ENCODE peak calls at places on chromosomes 3 and 15, in nine cellular contexts. One of them, this sample, is unnamed.

GRCh38 chr3:50333744-50334328 is 5.8 kb upstream of the TUSC2 start:
- DNase-seq in stimulated activated CD4-positive, alpha-beta T cell treated with anti-CD3 and anti-CD28 coated beads, TNF-alpha, amount 100 ng/mL, for 4 hours: no peak
- DNase-seq in mammary epithelial cell: no peak
- DNase-seq in NCI-H774: no peak
- DNase-seq in stimulated activated CD8-positive, alpha-beta memory T cell treated with anti-CD3 and anti-CD28 coated beads, Interleukin-4, amount 100 ng/mL, for 1 hour: no peak
- DNase-seq in ELF-1: no peak
- DNase-seq in ascending aorta: peak
- DNase-seq in heart left ventricle: peak
- DNase-seq in fibroblast of lung: peak
- DNase-seq in this sample: no peak

GRCh38 chr3:192207239-192207638 is 520.1 kb downstream of the FGF12 start:
- DNase-seq in stimulated activated CD4-positive, alpha-beta T cell treated with anti-CD3 and anti-CD28 coated beads, TNF-alpha, amount 100 ng/mL, for 4 hours: no peak
- DNase-seq in mammary epithelial cell: no peak
- DNase-seq in NCI-H774: no peak
- DNase-seq in stimulated activated CD8-positive, alpha-beta memory T cell treated with anti-CD3 and anti-CD28 coated beads, Interleukin-4, amount 100 ng/mL, for 1 hour: no peak
- DNase-seq in ELF-1: no peak
- DNase-seq in ascending aorta: no peak
- DNase-seq in heart left ventricle: no peak
- DNase-seq in fibroblast of lung: no peak
- DNase-seq in this sample: no peak

GRCh38 chr15:63983071-63983711 is 63.1 kb downstream of the DAPK2 start:
- DNase-seq in stimulated activated CD4-positive, alpha-beta T cell treated with anti-CD3 and anti-CD28 coated beads, TNF-alpha, amount 100 ng/mL, for 4 hours: no peak
- DNase-seq in mammary epithelial cell: no peak
- DNase-seq in NCI-H774: no peak
- DNase-seq in stimulated activated CD8-positive, alpha-beta memory T cell treated with anti-CD3 and anti-CD28 coated beads, Interleukin-4, amount 100 ng/mL, for 1 hour: no peak
- DNase-seq in ELF-1: no peak
- DNase-seq in ascending aorta: peak
- DNase-seq in heart left ventricle: no peak
- DNase-seq in fibroblast of lung: no peak
- DNase-seq in this sample: no peak

GRCh38 chr15:93111451-93111850 is 22.4 kb upstream of the RGMA start:
- DNase-seq in stimulated activated CD4-positive, alpha-beta T cell treated with anti-CD3 and anti-CD28 coated beads, TNF-alpha, amount 100 ng/mL, for 4 hours: no peak
- DNase-seq in mammary epithelial cell: no peak
- DNase-seq in NCI-H774: no peak
- DNase-seq in stimulated activated CD8-positive, alpha-beta memory T cell treated with anti-CD3 and anti-CD28 coated beads, Interleukin-4, amount 100 ng/mL, for 1 hour: no peak
- DNase-seq in ELF-1: no peak
- DNase-seq in ascending aorta: no peak
- DNase-seq in heart left ventricle: no peak
- DNase-seq in fibroblast of lung: no peak
- DNase-seq in this sample: no peak

GRCh38 chr15:94135748-94136147 is 95.6 kb upstream of the MCTP2 start:
- DNase-seq in stimulated activated CD4-positive, alpha-beta T cell treated with anti-CD3 and anti-CD28 coated beads, TNF-alpha, amount 100 ng/mL, for 4 hours: no peak
- DNase-seq in mammary epithelial cell: no peak
- DNase-seq in NCI-H774: no peak
- DNase-seq in stimulated activated CD8-positive, alpha-beta memory T cell treated with anti-CD3 and anti-CD28 coated beads, Interleukin-4, amount 100 ng/mL, for 1 hour: no peak
- DNase-seq in ELF-1: no peak
- DNase-seq in ascending aorta: no peak
- DNase-seq in heart left ventricle: no peak
- DNase-seq in fibroblast of lung: no peak
- DNase-seq in this sample: no peak

GRCh38 chr15:84810073-84810840 is 6.9 kb upstream of the ALPK3 start:
- DNase-seq in stimulated activated CD4-positive, alpha-beta T cell treated with anti-CD3 and anti-CD28 coated beads, TNF-alpha, amount 100 ng/mL, for 4 hours: no peak
- DNase-seq in mammary epithelial cell: no peak
- DNase-seq in NCI-H774: no peak
- DNase-seq in stimulated activated CD8-positive, alpha-beta memory T cell treated with anti-CD3 and anti-CD28 coated beads, Interleukin-4, amount 100 ng/mL, for 1 hour: no peak
- DNase-seq in ELF-1: no peak
- DNase-seq in ascending aorta: peak
- DNase-seq in heart left ventricle: no peak
- DNase-seq in fibroblast of lung: peak
- DNase-seq in this sample: no peak

GRCh38 chr3:139113231-139113749 is 68.6 kb upstream of the PRR23C start:
- DNase-seq in stimulated activated CD4-positive, alpha-beta T cell treated with anti-CD3 and anti-CD28 coated beads, TNF-alpha, amount 100 ng/mL, for 4 hours: no peak
- DNase-seq in mammary epithelial cell: no peak
- DNase-seq in NCI-H774: no peak
- DNase-seq in stimulated activated CD8-positive, alpha-beta memory T cell treated with anti-CD3 and anti-CD28 coated beads, Interleukin-4, amount 100 ng/mL, for 1 hour: no peak
- DNase-seq in ELF-1: no peak
- DNase-seq in ascending aorta: peak
- DNase-seq in heart left ventricle: no peak
- DNase-seq in fibroblast of lung: no peak
- DNase-seq in this sample: peak

GRCh38 chr15:52795464-52796227 is 5.5 kb upstream of the ONECUT1 start:
- DNase-seq in stimulated activated CD4-positive, alpha-beta T cell treated with anti-CD3 and anti-CD28 coated beads, TNF-alpha, amount 100 ng/mL, for 4 hours: no peak
- DNase-seq in mammary epithelial cell: no peak
- DNase-seq in NCI-H774: no peak
- DNase-seq in stimulated activated CD8-positive, alpha-beta memory T cell treated with anti-CD3 and anti-CD28 coated beads, Interleukin-4, amount 100 ng/mL, for 1 hour: no peak
- DNase-seq in ELF-1: no peak
- DNase-seq in ascending aorta: no peak
- DNase-seq in heart left ventricle: no peak
- DNase-seq in fibroblast of lung: no peak
- DNase-seq in this sample: no peak

GRCh38 chr3:23202921-23203650 is at the start of gene UBE2E2:
- DNase-seq in stimulated activated CD4-positive, alpha-beta T cell treated with anti-CD3 and anti-CD28 coated beads, TNF-alpha, amount 100 ng/mL, for 4 hours: peak
- DNase-seq in mammary epithelial cell: peak
- DNase-seq in NCI-H774: peak
- DNase-seq in stimulated activated CD8-positive, alpha-beta memory T cell treated with anti-CD3 and anti-CD28 coated beads, Interleukin-4, amount 100 ng/mL, for 1 hour: peak
- DNase-seq in ELF-1: peak
- DNase-seq in ascending aorta: peak
- DNase-seq in heart left ventricle: peak
- DNase-seq in fibroblast of lung: peak
- DNase-seq in this sample: peak

GRCh38 chr3:155912574-155913190 is 42.2 kb downstream of the GMPS start:
- DNase-seq in stimulated activated CD4-positive, alpha-beta T cell treated with anti-CD3 and anti-CD28 coated beads, TNF-alpha, amount 100 ng/mL, for 4 hours: no peak
- DNase-seq in mammary epithelial cell: no peak
- DNase-seq in NCI-H774: no peak
- DNase-seq in stimulated activated CD8-positive, alpha-beta memory T cell treated with anti-CD3 and anti-CD28 coated beads, Interleukin-4, amount 100 ng/mL, for 1 hour: no peak
- DNase-seq in ELF-1: no peak
- DNase-seq in ascending aorta: no peak
- DNase-seq in heart left ventricle: no peak
- DNase-seq in fibroblast of lung: no peak
- DNase-seq in this sample: no peak

GRCh38 chr15:81789403-81789802 is 256.4 kb downstream of the MEX3B start:
- DNase-seq in stimulated activated CD4-positive, alpha-beta T cell treated with anti-CD3 and anti-CD28 coated beads, TNF-alpha, amount 100 ng/mL, for 4 hours: no peak
- DNase-seq in mammary epithelial cell: no peak
- DNase-seq in NCI-H774: peak
- DNase-seq in stimulated activated CD8-positive, alpha-beta memory T cell treated with anti-CD3 and anti-CD28 coated beads, Interleukin-4, amount 100 ng/mL, for 1 hour: no peak
- DNase-seq in ELF-1: no peak
- DNase-seq in ascending aorta: no peak
- DNase-seq in heart left ventricle: no peak
- DNase-seq in fibroblast of lung: no peak
- DNase-seq in this sample: no peak

GRCh38 chr3:48473617-48473952 is 27.0 kb downstream of the ATRIP start:
- DNase-seq in stimulated activated CD4-positive, alpha-beta T cell treated with anti-CD3 and anti-CD28 coated beads, TNF-alpha, amount 100 ng/mL, for 4 hours: no peak
- DNase-seq in mammary epithelial cell: no peak
- DNase-seq in NCI-H774: peak
- DNase-seq in stimulated activated CD8-positive, alpha-beta memory T cell treated with anti-CD3 and anti-CD28 coated beads, Interleukin-4, amount 100 ng/mL, for 1 hour: no peak
- DNase-seq in ELF-1: no peak
- DNase-seq in ascending aorta: no peak
- DNase-seq in heart left ventricle: no peak
- DNase-seq in fibroblast of lung: no peak
- DNase-seq in this sample: no peak

GRCh38 chr3:12329063-12329462 is 40.2 kb downstream of the PPARG start:
- DNase-seq in stimulated activated CD4-positive, alpha-beta T cell treated with anti-CD3 and anti-CD28 coated beads, TNF-alpha, amount 100 ng/mL, for 4 hours: no peak
- DNase-seq in mammary epithelial cell: no peak
- DNase-seq in NCI-H774: no peak
- DNase-seq in stimulated activated CD8-positive, alpha-beta memory T cell treated with anti-CD3 and anti-CD28 coated beads, Interleukin-4, amount 100 ng/mL, for 1 hour: no peak
- DNase-seq in ELF-1: no peak
- DNase-seq in ascending aorta: no peak
- DNase-seq in heart left ventricle: no peak
- DNase-seq in fibroblast of lung: no peak
- DNase-seq in this sample: no peak

GRCh38 chr3:11221818-11222217 is 50.4 kb upstream of the ATG7 start:
- DNase-seq in stimulated activated CD4-positive, alpha-beta T cell treated with anti-CD3 and anti-CD28 coated beads, TNF-alpha, amount 100 ng/mL, for 4 hours: no peak
- DNase-seq in mammary epithelial cell: no peak
- DNase-seq in NCI-H774: no peak
- DNase-seq in stimulated activated CD8-positive, alpha-beta memory T cell treated with anti-CD3 and anti-CD28 coated beads, Interleukin-4, amount 100 ng/mL, for 1 hour: no peak
- DNase-seq in ELF-1: no peak
- DNase-seq in ascending aorta: no peak
- DNase-seq in heart left ventricle: no peak
- DNase-seq in fibroblast of lung: no peak
- DNase-seq in this sample: no peak

GRCh38 chr3:4898454-4899313 is 80.6 kb upstream of the BHLHE40 start:
- DNase-seq in stimulated activated CD4-positive, alpha-beta T cell treated with anti-CD3 and anti-CD28 coated beads, TNF-alpha, amount 100 ng/mL, for 4 hours: no peak
- DNase-seq in mammary epithelial cell: peak
- DNase-seq in NCI-H774: no peak
- DNase-seq in stimulated activated CD8-positive, alpha-beta memory T cell treated with anti-CD3 and anti-CD28 coated beads, Interleukin-4, amount 100 ng/mL, for 1 hour: no peak
- DNase-seq in ELF-1: no peak
- DNase-seq in ascending aorta: no peak
- DNase-seq in heart left ventricle: no peak
- DNase-seq in fibroblast of lung: peak
- DNase-seq in this sample: no peak

GRCh38 chr3:163622384-163622783 is 1455.9 kb downstream of the SI start:
- DNase-seq in stimulated activated CD4-positive, alpha-beta T cell treated with anti-CD3 and anti-CD28 coated beads, TNF-alpha, amount 100 ng/mL, for 4 hours: no peak
- DNase-seq in mammary epithelial cell: no peak
- DNase-seq in NCI-H774: no peak
- DNase-seq in stimulated activated CD8-positive, alpha-beta memory T cell treated with anti-CD3 and anti-CD28 coated beads, Interleukin-4, amount 100 ng/mL, for 1 hour: no peak
- DNase-seq in ELF-1: peak
- DNase-seq in ascending aorta: no peak
- DNase-seq in heart left ventricle: no peak
- DNase-seq in fibroblast of lung: peak
- DNase-seq in this sample: no peak

GRCh38 chr3:12935023-12935860 is 93.9 kb upstream of the RPL32 start:
- DNase-seq in stimulated activated CD4-positive, alpha-beta T cell treated with anti-CD3 and anti-CD28 coated beads, TNF-alpha, amount 100 ng/mL, for 4 hours: no peak
- DNase-seq in mammary epithelial cell: no peak
- DNase-seq in NCI-H774: no peak
- DNase-seq in stimulated activated CD8-positive, alpha-beta memory T cell treated with anti-CD3 and anti-CD28 coated beads, Interleukin-4, amount 100 ng/mL, for 1 hour: no peak
- DNase-seq in ELF-1: no peak
- DNase-seq in ascending aorta: no peak
- DNase-seq in heart left ventricle: no peak
- DNase-seq in fibroblast of lung: no peak
- DNase-seq in this sample: no peak

GRCh38 chr3:3851621-3852323 is 52.5 kb downstream of the LRRN1 start:
- DNase-seq in stimulated activated CD4-positive, alpha-beta T cell treated with anti-CD3 and anti-CD28 coated beads, TNF-alpha, amount 100 ng/mL, for 4 hours: no peak
- DNase-seq in mammary epithelial cell: no peak
- DNase-seq in NCI-H774: no peak
- DNase-seq in stimulated activated CD8-positive, alpha-beta memory T cell treated with anti-CD3 and anti-CD28 coated beads, Interleukin-4, amount 100 ng/mL, for 1 hour: no peak
- DNase-seq in ELF-1: no peak
- DNase-seq in ascending aorta: no peak
- DNase-seq in heart left ventricle: no peak
- DNase-seq in fibroblast of lung: no peak
- DNase-seq in this sample: no peak

GRCh38 chr3:71416868-71417267 is 166.7 kb downstream of the FOXP1 start:
- DNase-seq in stimulated activated CD4-positive, alpha-beta T cell treated with anti-CD3 and anti-CD28 coated beads, TNF-alpha, amount 100 ng/mL, for 4 hours: no peak
- DNase-seq in mammary epithelial cell: no peak
- DNase-seq in NCI-H774: no peak
- DNase-seq in stimulated activated CD8-positive, alpha-beta memory T cell treated with anti-CD3 and anti-CD28 coated beads, Interleukin-4, amount 100 ng/mL, for 1 hour: no peak
- DNase-seq in ELF-1: peak
- DNase-seq in ascending aorta: no peak
- DNase-seq in heart left ventricle: no peak
- DNase-seq in fibroblast of lung: no peak
- DNase-seq in this sample: no peak

GRCh38 chr3:48798998-48799397 is 48.7 kb downstream of the PRKAR2A start:
- DNase-seq in stimulated activated CD4-positive, alpha-beta T cell treated with anti-CD3 and anti-CD28 coated beads, TNF-alpha, amount 100 ng/mL, for 4 hours: no peak
- DNase-seq in mammary epithelial cell: peak
- DNase-seq in NCI-H774: no peak
- DNase-seq in stimulated activated CD8-positive, alpha-beta memory T cell treated with anti-CD3 and anti-CD28 coated beads, Interleukin-4, amount 100 ng/mL, for 1 hour: no peak
- DNase-seq in ELF-1: no peak
- DNase-seq in ascending aorta: no peak
- DNase-seq in heart left ventricle: no peak
- DNase-seq in fibroblast of lung: no peak
- DNase-seq in this sample: no peak

GRCh38 chr15:65936317-65936716 is 67.0 kb downstream of the RAB11A start:
- DNase-seq in stimulated activated CD4-positive, alpha-beta T cell treated with anti-CD3 and anti-CD28 coated beads, TNF-alpha, amount 100 ng/mL, for 4 hours: no peak
- DNase-seq in mammary epithelial cell: no peak
- DNase-seq in NCI-H774: no peak
- DNase-seq in stimulated activated CD8-positive, alpha-beta memory T cell treated with anti-CD3 and anti-CD28 coated beads, Interleukin-4, amount 100 ng/mL, for 1 hour: no peak
- DNase-seq in ELF-1: no peak
- DNase-seq in ascending aorta: no peak
- DNase-seq in heart left ventricle: no peak
- DNase-seq in fibroblast of lung: no peak
- DNase-seq in this sample: no peak

GRCh38 chr3:23607184-23607847 is 198.4 kb upstream of the UBE2E1 start:
- DNase-seq in stimulated activated CD4-positive, alpha-beta T cell treated with anti-CD3 and anti-CD28 coated beads, TNF-alpha, amount 100 ng/mL, for 4 hours: no peak
- DNase-seq in mammary epithelial cell: no peak
- DNase-seq in NCI-H774: no peak
- DNase-seq in stimulated activated CD8-positive, alpha-beta memory T cell treated with anti-CD3 and anti-CD28 coated beads, Interleukin-4, amount 100 ng/mL, for 1 hour: no peak
- DNase-seq in ELF-1: no peak
- DNase-seq in ascending aorta: no peak
- DNase-seq in heart left ventricle: no peak
- DNase-seq in fibroblast of lung: no peak
- DNase-seq in this sample: no peak

This sample was measured in stimulated activated effector memory CD8-positive, alpha-beta T cell treated with anti-CD3 and anti-CD28 coated beads, Interleukin-12 subunit alpha, Interleukin-12 subunit beta, amount 100 ng/mL, for 72 hours.